ENCODE peak calls at places on chromosomes 4 and X, in four cellular contexts. One of them, this sample, is unnamed.

GRCh38 chr4:138175337-138175794 is 66.8 kb downstream of the SLC7A11 start:
- DNase-seq in trophoblast cell: no peak
- DNase-seq in mesendoderm: no peak
- DNase-seq in mesenchymal stem cell: peak
- DNase-seq in this sample: no peak

GRCh38 chrX:110210417-110211139 is 107.3 kb downstream of the AMMECR1 start:
- DNase-seq in trophoblast cell: no peak
- DNase-seq in mesendoderm: no peak
- DNase-seq in mesenchymal stem cell: peak
- DNase-seq in this sample: no peak

GRCh38 chrX:129667412-129667811 is 12.7 kb upstream of the APLN start:
- DNase-seq in trophoblast cell: no peak
- DNase-seq in mesendoderm: no peak
- DNase-seq in mesenchymal stem cell: no peak
- DNase-seq in this sample: no peak

GRCh38 chr4:8910822-8911310 is 39.2 kb upstream of the HMX1 start:
- DNase-seq in trophoblast cell: no peak
- DNase-seq in mesendoderm: no peak
- DNase-seq in mesenchymal stem cell: no peak
- DNase-seq in this sample: peak

GRCh38 chr4:96009720-96010119 is 169.8 kb downstream of the PDHA2 start:
- DNase-seq in trophoblast cell: no peak
- DNase-seq in mesendoderm: peak
- DNase-seq in mesenchymal stem cell: peak
- DNase-seq in this sample: no peak

GRCh38 chrX:14027031-14027430 is 2.7 kb downstream of the GEMIN8 start:
- DNase-seq in trophoblast cell: no peak
- DNase-seq in mesendoderm: no peak
- DNase-seq in mesenchymal stem cell: no peak
- DNase-seq in this sample: no peak

GRCh38 chr4:145511913-145512522 is 30.4 kb downstream of the SMAD1 start:
- DNase-seq in trophoblast cell: peak
- DNase-seq in mesendoderm: peak
- DNase-seq in mesenchymal stem cell: peak
- DNase-seq in this sample: no peak

GRCh38 chr4:27442146-27442545 is 581.5 kb downstream of the STIM2 start:
- DNase-seq in trophoblast cell: no peak
- DNase-seq in mesendoderm: no peak
- DNase-seq in mesenchymal stem cell: no peak
- DNase-seq in this sample: no peak

GRCh38 chrX:22202251-22202650 is 70.5 kb upstream of the CBLL2 start:
- DNase-seq in trophoblast cell: no peak
- DNase-seq in mesendoderm: no peak
- DNase-seq in mesenchymal stem cell: no peak
- DNase-seq in this sample: no peak

GRCh38 chr4:28443786-28444412 is 1583.3 kb downstream of the STIM2 start:
- DNase-seq in trophoblast cell: peak
- DNase-seq in mesendoderm: peak
- DNase-seq in mesenchymal stem cell: no peak
- DNase-seq in this sample: peak

GRCh38 chr4:158111241-158111640 is 61.6 kb downstream of the GASK1B start:
- DNase-seq in trophoblast cell: no peak
- DNase-seq in mesendoderm: no peak
- DNase-seq in mesenchymal stem cell: no peak
- DNase-seq in this sample: no peak

GRCh38 chr4:72974694-72975487 is 94.6 kb downstream of the COX18 start:
- DNase-seq in trophoblast cell: peak
- DNase-seq in mesendoderm: peak
- DNase-seq in mesenchymal stem cell: peak
- DNase-seq in this sample: no peak

GRCh38 chr4:123649248-123649643 is 252.7 kb downstream of the SPRY1 start:
- DNase-seq in trophoblast cell: no peak
- DNase-seq in mesendoderm: no peak
- DNase-seq in mesenchymal stem cell: no peak
- DNase-seq in this sample: no peak

GRCh38 chr4:121451310-121451709 is 70.5 kb upstream of the QRFPR start:
- DNase-seq in trophoblast cell: no peak
- DNase-seq in mesendoderm: no peak
- DNase-seq in mesenchymal stem cell: no peak
- DNase-seq in this sample: no peak

GRCh38 chrX:20432048-20432447 is 165.3 kb upstream of the RPS6KA3 start:
- DNase-seq in trophoblast cell: no peak
- DNase-seq in mesendoderm: no peak
- DNase-seq in mesenchymal stem cell: peak
- DNase-seq in this sample: no peak

GRCh38 chr4:88037936-88038335 is 30.5 kb downstream of the PKD2 start:
- DNase-seq in trophoblast cell: peak
- DNase-seq in mesendoderm: no peak
- DNase-seq in mesenchymal stem cell: no peak
- DNase-seq in this sample: no peak

GRCh38 chr4:80489798-80490197 is 154.3 kb downstream of the CFAP299 start:
- DNase-seq in trophoblast cell: no peak
- DNase-seq in mesendoderm: no peak
- DNase-seq in mesenchymal stem cell: no peak
- DNase-seq in this sample: no peak

GRCh38 chrX:38871129-38872029 is 70.1 kb downstream of the MID1IP1 start:
- DNase-seq in trophoblast cell: peak
- DNase-seq in mesendoderm: peak
- DNase-seq in mesenchymal stem cell: no peak
- DNase-seq in this sample: peak

GRCh38 chrX:65697915-65698796 is 30.7 kb downstream of the MSN start:
- DNase-seq in trophoblast cell: no peak
- DNase-seq in mesendoderm: peak
- DNase-seq in mesenchymal stem cell: peak
- DNase-seq in this sample: peak

GRCh38 chrX:319579-320125 is 1.1 kb upstream of the GTPBP6 start:
- DNase-seq in trophoblast cell: no peak
- DNase-seq in mesendoderm: no peak
- DNase-seq in mesenchymal stem cell: no peak
- DNase-seq in this sample: no peak

GRCh38 chrX:24168807-24169206 is 19.3 kb downstream of the ZFX start:
- DNase-seq in trophoblast cell: no peak
- DNase-seq in mesendoderm: no peak
- DNase-seq in mesenchymal stem cell: no peak
- DNase-seq in this sample: no peak

GRCh38 chr4:14562901-14563300 is 439.4 kb upstream of the CPEB2 start:
- DNase-seq in trophoblast cell: no peak
- DNase-seq in mesendoderm: no peak
- DNase-seq in mesenchymal stem cell: no peak
- DNase-seq in this sample: no peak

GRCh38 chr4:183349673-183350072 is 27.4 kb upstream of the CLDN24 start:
- DNase-seq in trophoblast cell: no peak
- DNase-seq in mesendoderm: no peak
- DNase-seq in mesenchymal stem cell: peak
- DNase-seq in this sample: no peak

GRCh38 chr4:30720656-30721352 is 635 bp downstream of the PCDH7 start:
- DNase-seq in trophoblast cell: no peak
- DNase-seq in mesendoderm: peak
- DNase-seq in mesenchymal stem cell: peak
- DNase-seq in this sample: peak

GRCh38 chr4:30721353-30722091 is 1.4 kb downstream of the PCDH7 start:
- DNase-seq in trophoblast cell: no peak
- DNase-seq in mesendoderm: peak
- DNase-seq in mesenchymal stem cell: peak
- DNase-seq in this sample: peak

GRCh38 chr4:30722092-30722915 is 2.1 kb downstream of the PCDH7 start:
- DNase-seq in trophoblast cell: no peak
- DNase-seq in mesendoderm: no peak
- DNase-seq in mesenchymal stem cell: no peak
- DNase-seq in this sample: no peak

GRCh38 chr4:30724217-30724616 is 4.0 kb downstream of the PCDH7 start:
- DNase-seq in trophoblast cell: no peak
- DNase-seq in mesendoderm: peak
- DNase-seq in mesenchymal stem cell: no peak
- DNase-seq in this sample: no peak

GRCh38 chr4:30722916-30723270 is 2.7 kb downstream of the PCDH7 start:
- DNase-seq in trophoblast cell: no peak
- DNase-seq in mesendoderm: peak
- DNase-seq in mesenchymal stem cell: no peak
- DNase-seq in this sample: peak
- H4K8ac ChIP-seq in trophoblast cell: no peak
- H4K8ac ChIP-seq in mesendoderm: no peak
- H4K8ac ChIP-seq in mesenchymal stem cell: peak
- H4K8ac ChIP-seq in this sample: no peak

DNA sequence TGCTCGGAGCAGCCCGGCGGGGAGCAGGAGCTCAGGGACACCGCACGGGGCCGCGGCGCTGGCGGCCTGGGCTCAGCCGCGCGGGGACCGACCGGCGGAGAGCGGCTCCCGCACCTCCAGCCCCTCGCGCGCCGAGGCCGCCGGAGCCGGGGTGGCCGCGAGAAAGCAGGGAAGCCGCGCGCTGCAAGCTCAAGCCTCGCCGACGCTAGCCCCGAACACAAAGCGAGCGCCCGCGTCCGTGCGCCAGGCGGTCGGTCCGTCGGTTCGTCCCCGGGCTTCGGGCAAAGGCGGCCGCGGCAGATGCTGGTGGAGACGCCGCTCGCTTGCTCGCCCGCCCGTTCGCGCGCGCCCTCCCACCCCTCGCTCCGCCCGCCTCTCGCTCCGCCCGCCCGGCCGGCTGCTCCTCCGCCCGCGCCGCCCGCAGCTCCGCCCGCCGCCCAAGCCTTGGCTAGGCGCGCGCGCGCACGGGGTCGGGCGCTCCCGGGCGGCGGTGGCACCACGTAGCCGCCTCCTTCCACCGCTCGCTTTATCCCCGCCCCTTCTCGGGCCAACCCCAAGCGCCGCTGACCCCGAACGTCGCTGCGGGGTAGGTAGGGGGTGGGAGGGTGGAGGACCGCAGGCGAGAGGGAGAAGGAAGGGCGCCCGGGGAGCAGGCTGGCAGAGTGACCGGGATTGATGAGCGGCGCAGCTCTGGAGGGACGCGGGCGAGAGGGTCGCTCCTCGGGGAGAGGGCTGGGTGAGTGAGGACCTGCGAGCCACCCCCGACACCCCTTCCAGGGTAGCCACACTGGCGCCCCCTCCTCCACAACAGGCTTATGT is at the start of gene TSPAN5:
- DNase-seq in trophoblast cell: peak
- DNase-seq in mesendoderm: peak
- DNase-seq in mesenchymal stem cell: peak
- DNase-seq in this sample: peak
- H4K8ac ChIP-seq in trophoblast cell: peak
- H4K8ac ChIP-seq in mesendoderm: no peak
- H4K8ac ChIP-seq in mesenchymal stem cell: peak
- H4K8ac ChIP-seq in this sample: no peak

DNA sequence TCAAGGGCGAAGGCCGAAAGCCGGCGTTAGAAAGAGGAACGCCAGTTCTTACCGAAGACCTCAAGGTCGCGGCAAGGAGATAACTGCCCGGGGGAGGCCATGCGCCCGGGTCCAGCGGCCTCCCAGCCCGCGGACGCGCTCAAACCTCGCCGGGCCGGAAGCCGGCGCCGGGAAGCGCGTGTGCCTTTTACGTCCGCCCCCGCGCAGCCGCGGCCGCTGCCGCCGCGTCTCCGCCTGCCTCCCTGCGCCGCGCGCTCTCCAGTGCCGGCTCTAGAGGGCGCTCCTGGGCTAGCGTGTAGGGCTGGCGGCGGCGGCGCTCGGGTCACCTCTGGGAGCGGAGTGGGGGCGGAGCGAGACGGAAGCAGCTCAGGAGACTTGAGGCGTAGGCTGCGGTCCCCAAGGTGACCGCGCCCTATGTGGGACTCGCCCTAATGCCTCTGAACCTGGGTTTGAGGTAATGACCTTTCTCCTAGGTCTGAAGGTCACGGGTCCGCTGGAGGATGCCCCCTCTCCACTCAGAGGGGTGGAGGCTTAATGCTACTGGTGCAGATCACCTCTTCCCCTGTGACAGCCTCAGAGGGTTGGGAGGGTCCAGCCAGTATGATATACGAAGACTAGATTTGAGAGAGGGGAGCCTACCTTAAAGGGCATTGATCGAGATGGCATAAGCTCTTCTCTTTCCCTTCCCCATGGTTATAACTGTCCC is 839 bp downstream of the SLC25A5 start:
- DNase-seq in trophoblast cell: peak
- DNase-seq in mesendoderm: peak
- DNase-seq in mesenchymal stem cell: peak
- DNase-seq in this sample: peak
- H4K8ac ChIP-seq in trophoblast cell: peak
- H4K8ac ChIP-seq in mesendoderm: no peak
- H4K8ac ChIP-seq in mesenchymal stem cell: peak
- H4K8ac ChIP-seq in this sample: no peak

GRCh38 chr4:189979196-189980047 is 38.8 kb downstream of the FRG1 start:
- DNase-seq in trophoblast cell: no peak
- DNase-seq in mesendoderm: peak
- DNase-seq in mesenchymal stem cell: no peak
- DNase-seq in this sample: peak
- H4K8ac ChIP-seq in trophoblast cell: no peak
- H4K8ac ChIP-seq in mesendoderm: no peak
- H4K8ac ChIP-seq in mesenchymal stem cell: no peak
- H4K8ac ChIP-seq in this sample: no peak

GRCh38 chr4:7169134-7169533 is 23.2 kb upstream of the SORCS2 start:
- DNase-seq in trophoblast cell: no peak
- DNase-seq in mesendoderm: no peak
- DNase-seq in mesenchymal stem cell: no peak
- DNase-seq in this sample: peak
- H4K8ac ChIP-seq in trophoblast cell: no peak
- H4K8ac ChIP-seq in mesendoderm: no peak
- H4K8ac ChIP-seq in mesenchymal stem cell: no peak
- H4K8ac ChIP-seq in this sample: no peak

DNA sequence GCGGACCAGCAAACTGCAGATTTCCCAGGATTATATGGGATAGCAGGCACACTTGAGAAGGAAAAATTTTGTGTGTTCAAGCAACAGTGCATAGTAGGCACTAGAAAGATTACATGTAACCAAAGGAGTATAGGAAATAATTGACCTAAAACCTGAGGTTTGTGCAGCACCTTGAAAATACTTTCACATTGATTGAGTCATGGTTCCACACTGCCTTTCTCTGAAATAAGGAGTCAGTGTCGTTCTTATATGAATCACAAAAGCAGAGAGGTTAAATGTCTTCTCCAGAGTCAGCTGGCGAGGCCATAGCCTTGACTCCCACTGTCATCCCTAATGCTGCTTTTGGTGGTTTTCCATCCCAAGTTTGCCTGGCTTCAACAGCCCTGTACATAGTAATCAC is 138.9 kb downstream of the SOWAHB start:
- DNase-seq in trophoblast cell: no peak
- DNase-seq in mesendoderm: no peak
- DNase-seq in mesenchymal stem cell: no peak
- DNase-seq in this sample: no peak
- H4K8ac ChIP-seq in trophoblast cell: no peak
- H4K8ac ChIP-seq in mesendoderm: no peak
- H4K8ac ChIP-seq in mesenchymal stem cell: no peak
- H4K8ac ChIP-seq in this sample: no peak

This sample was measured in H9.